ENCODE peak calls at places on chromosomes 3 and 15, in ten cellular contexts. One of them, this sample, is unnamed. For H3K4me1, the result is how much of the 10 kb centered on the place peaks cover.

GRCh38 chr3:47009225-47010049 is 30.0 kb downstream of the NBEAL2 start:
- DNase-seq in upper lobe of right lung: peak
- DNase-seq in A549: no peak
- DNase-seq in astrocyte: peak
- DNase-seq in H9: peak
- DNase-seq in OCI-LY7: peak
- DNase-seq in heart right ventricle: peak
- DNase-seq in breast epithelium: peak
- DNase-seq in tibial nerve: peak
- DNase-seq in prostate gland: peak
- DNase-seq in this sample: peak

GRCh38 chr15:25661898-25662297 is 201.2 kb downstream of the ATP10A start:
- DNase-seq in H9: no peak
- DNase-seq in breast epithelium: no peak
- DNase-seq in astrocyte: no peak
- DNase-seq in prostate gland: no peak
- DNase-seq in OCI-LY7: no peak
- DNase-seq in upper lobe of right lung: no peak
- DNase-seq in A549: no peak
- DNase-seq in heart right ventricle: no peak
- DNase-seq in tibial nerve: no peak
- DNase-seq in this sample: no peak

GRCh38 chr3:152121292-152121654 is 147.5 kb upstream of the MBNL1 start:
- DNase-seq in H9: no peak
- DNase-seq in upper lobe of right lung: no peak
- DNase-seq in OCI-LY7: no peak
- DNase-seq in A549: no peak
- DNase-seq in heart right ventricle: no peak
- DNase-seq in astrocyte: peak
- DNase-seq in breast epithelium: no peak
- DNase-seq in tibial nerve: no peak
- DNase-seq in prostate gland: no peak
- DNase-seq in this sample: peak

GRCh38 chr15:65902373-65902772 is 33.1 kb downstream of the RAB11A start:
- DNase-seq in upper lobe of right lung: peak
- DNase-seq in astrocyte: no peak
- DNase-seq in breast epithelium: no peak
- DNase-seq in H9: peak
- DNase-seq in A549: peak
- DNase-seq in tibial nerve: peak
- DNase-seq in prostate gland: peak
- DNase-seq in OCI-LY7: peak
- DNase-seq in heart right ventricle: peak
- DNase-seq in this sample: peak

GRCh38 chr3:171791695-171792082 is 18.6 kb downstream of the PLD1 start:
- DNase-seq in tibial nerve: no peak
- DNase-seq in OCI-LY7: no peak
- DNase-seq in A549: no peak
- DNase-seq in heart right ventricle: no peak
- DNase-seq in breast epithelium: no peak
- DNase-seq in H9: no peak
- DNase-seq in prostate gland: no peak
- DNase-seq in astrocyte: peak
- DNase-seq in upper lobe of right lung: no peak
- DNase-seq in this sample: peak

GRCh38 chr15:90315276-90315982 is 36.7 kb upstream of the ZNF774 start:
- DNase-seq in breast epithelium: no peak
- DNase-seq in tibial nerve: peak
- DNase-seq in A549: no peak
- DNase-seq in heart right ventricle: peak
- DNase-seq in prostate gland: peak
- DNase-seq in H9: no peak
- DNase-seq in astrocyte: peak
- DNase-seq in OCI-LY7: no peak
- DNase-seq in upper lobe of right lung: no peak
- DNase-seq in this sample: peak

GRCh38 chr3:125120370-125121122 is 64.7 kb upstream of the HEG1 start:
- DNase-seq in A549: no peak
- DNase-seq in astrocyte: peak
- DNase-seq in breast epithelium: no peak
- DNase-seq in OCI-LY7: no peak
- DNase-seq in tibial nerve: no peak
- DNase-seq in heart right ventricle: no peak
- DNase-seq in upper lobe of right lung: no peak
- DNase-seq in H9: peak
- DNase-seq in prostate gland: no peak
- DNase-seq in this sample: no peak

GRCh38 chr3:65177879-65178484 is 490.2 kb upstream of the ADAMTS9 start:
- DNase-seq in prostate gland: no peak
- DNase-seq in tibial nerve: no peak
- DNase-seq in astrocyte: peak
- DNase-seq in H9: no peak
- DNase-seq in upper lobe of right lung: no peak
- DNase-seq in OCI-LY7: no peak
- DNase-seq in heart right ventricle: no peak
- DNase-seq in A549: no peak
- DNase-seq in breast epithelium: no peak
- DNase-seq in this sample: no peak

GRCh38 chr3:194300392-194300758 is 50.8 kb downstream of the CPN2 start:
- DNase-seq in heart right ventricle: peak
- DNase-seq in H9: peak
- DNase-seq in prostate gland: peak
- DNase-seq in breast epithelium: peak
- DNase-seq in upper lobe of right lung: peak
- DNase-seq in tibial nerve: peak
- DNase-seq in astrocyte: peak
- DNase-seq in OCI-LY7: no peak
- DNase-seq in A549: no peak
- DNase-seq in this sample: no peak

GRCh38 chr3:140816372-140816771 is 125.3 kb upstream of the SLC25A36 start:
- DNase-seq in upper lobe of right lung: no peak
- DNase-seq in astrocyte: no peak
- DNase-seq in OCI-LY7: peak
- DNase-seq in breast epithelium: no peak
- DNase-seq in A549: no peak
- DNase-seq in prostate gland: no peak
- DNase-seq in H9: no peak
- DNase-seq in heart right ventricle: no peak
- DNase-seq in tibial nerve: no peak
- DNase-seq in this sample: no peak

GRCh38 chr3:27596920-27597319 is 112.7 kb upstream of the SLC4A7 start:
- DNase-seq in OCI-LY7: no peak
- DNase-seq in upper lobe of right lung: no peak
- DNase-seq in tibial nerve: no peak
- DNase-seq in heart right ventricle: no peak
- DNase-seq in A549: no peak
- DNase-seq in H9: no peak
- DNase-seq in prostate gland: no peak
- DNase-seq in astrocyte: peak
- DNase-seq in breast epithelium: no peak
- DNase-seq in this sample: no peak

GRCh38 chr3:141274411-141275031 is 42.9 kb downstream of the PXYLP1 start:
- DNase-seq in tibial nerve: no peak
- DNase-seq in upper lobe of right lung: no peak
- DNase-seq in A549: no peak
- DNase-seq in astrocyte: no peak
- DNase-seq in H9: no peak
- DNase-seq in OCI-LY7: no peak
- DNase-seq in prostate gland: no peak
- DNase-seq in breast epithelium: no peak
- DNase-seq in heart right ventricle: no peak
- DNase-seq in this sample: no peak

GRCh38 chr3:55692958-55693558 is 206.0 kb upstream of the WNT5A start:
- DNase-seq in breast epithelium: no peak
- DNase-seq in heart right ventricle: no peak
- DNase-seq in upper lobe of right lung: no peak
- DNase-seq in tibial nerve: no peak
- DNase-seq in prostate gland: no peak
- DNase-seq in H9: no peak
- DNase-seq in astrocyte: peak
- DNase-seq in OCI-LY7: no peak
- DNase-seq in A549: no peak
- DNase-seq in this sample: peak

GRCh38 chr15:73873889-73874511 is 636 bp downstream of the TBC1D21 start:
- DNase-seq in astrocyte: peak
- DNase-seq in A549: peak
- DNase-seq in breast epithelium: no peak
- DNase-seq in upper lobe of right lung: no peak
- DNase-seq in tibial nerve: no peak
- DNase-seq in heart right ventricle: no peak
- DNase-seq in H9: peak
- DNase-seq in prostate gland: peak
- DNase-seq in OCI-LY7: peak
- DNase-seq in this sample: peak

GRCh38 chr3:194577985-194578905 is 55.0 kb downstream of the TMEM44 start:
- DNase-seq in A549: peak
- DNase-seq in heart right ventricle: no peak
- DNase-seq in upper lobe of right lung: no peak
- DNase-seq in OCI-LY7: no peak
- DNase-seq in H9: no peak
- DNase-seq in tibial nerve: no peak
- DNase-seq in prostate gland: no peak
- DNase-seq in breast epithelium: no peak
- DNase-seq in astrocyte: peak
- DNase-seq in this sample: no peak

GRCh38 chr3:11282250-11283125 is 10.3 kb downstream of the ATG7 start:
- DNase-seq in H9: no peak
- DNase-seq in tibial nerve: peak
- DNase-seq in astrocyte: no peak
- DNase-seq in heart right ventricle: peak
- DNase-seq in prostate gland: no peak
- DNase-seq in OCI-LY7: no peak
- DNase-seq in A549: no peak
- DNase-seq in upper lobe of right lung: no peak
- DNase-seq in breast epithelium: no peak
- DNase-seq in this sample: no peak
- H3K4me1 ChIP-seq in H9: under half
- H3K4me1 ChIP-seq in tibial nerve: under half
- H3K4me1 ChIP-seq in astrocyte: under half
- H3K4me1 ChIP-seq in heart right ventricle: under half
- H3K4me1 ChIP-seq in prostate gland: under half
- H3K4me1 ChIP-seq in OCI-LY7: under half
- H3K4me1 ChIP-seq in A549: under half
- H3K4me1 ChIP-seq in upper lobe of right lung: under half
- H3K4me1 ChIP-seq in breast epithelium: under half
- H3K4me1 ChIP-seq in this sample: under half

DNA sequence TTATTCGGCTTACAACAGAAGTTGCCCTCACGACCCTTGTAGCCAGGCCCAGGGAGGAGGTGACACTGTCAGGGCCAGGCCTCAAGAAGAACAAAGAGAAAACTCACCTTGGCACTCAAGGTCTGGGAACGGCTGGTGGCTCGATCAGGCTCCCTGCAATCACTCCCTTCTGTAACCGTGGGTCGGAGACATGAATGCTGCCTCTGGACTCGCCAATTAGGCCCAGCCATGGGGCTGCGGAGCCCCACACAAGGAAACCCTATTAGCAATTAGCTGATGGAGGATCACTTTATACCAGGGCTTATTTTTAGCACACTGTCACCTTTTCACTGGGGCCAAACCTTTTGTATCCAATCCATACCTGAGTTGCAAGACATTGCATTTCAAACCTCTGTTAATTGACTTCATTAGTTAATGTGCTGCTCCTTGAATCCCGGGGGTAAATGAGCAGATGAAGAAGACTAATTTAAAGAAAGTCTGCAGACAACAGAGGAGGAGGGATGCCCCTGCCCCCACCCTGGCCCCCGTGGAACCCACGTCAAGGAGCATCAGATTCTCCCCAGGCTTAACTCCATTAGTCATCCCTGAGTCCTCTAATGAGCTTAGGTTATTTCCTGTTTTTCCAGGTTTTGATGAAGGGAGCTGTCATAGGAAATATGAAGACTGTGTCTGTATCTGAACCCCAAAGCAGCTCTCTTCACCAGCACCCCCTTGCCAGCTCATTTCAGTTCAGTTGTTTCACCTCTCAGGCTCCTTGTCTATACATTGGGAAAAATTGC is 255.3 kb downstream of the RORA start:
- DNase-seq in OCI-LY7: no peak
- DNase-seq in upper lobe of right lung: no peak
- DNase-seq in heart right ventricle: no peak
- DNase-seq in A549: no peak
- DNase-seq in astrocyte: peak
- DNase-seq in tibial nerve: no peak
- DNase-seq in breast epithelium: no peak
- DNase-seq in H9: no peak
- DNase-seq in prostate gland: no peak
- DNase-seq in this sample: peak
- H3K27ac ChIP-seq in OCI-LY7: no peak
- H3K27ac ChIP-seq in upper lobe of right lung: no peak
- H3K27ac ChIP-seq in heart right ventricle: no peak
- H3K27ac ChIP-seq in A549: no peak
- H3K27ac ChIP-seq in astrocyte: peak
- H3K27ac ChIP-seq in tibial nerve: no peak
- H3K27ac ChIP-seq in breast epithelium: no peak
- H3K27ac ChIP-seq in H9: no peak
- H3K27ac ChIP-seq in prostate gland: no peak
- H3K27ac ChIP-seq in this sample: peak

DNA sequence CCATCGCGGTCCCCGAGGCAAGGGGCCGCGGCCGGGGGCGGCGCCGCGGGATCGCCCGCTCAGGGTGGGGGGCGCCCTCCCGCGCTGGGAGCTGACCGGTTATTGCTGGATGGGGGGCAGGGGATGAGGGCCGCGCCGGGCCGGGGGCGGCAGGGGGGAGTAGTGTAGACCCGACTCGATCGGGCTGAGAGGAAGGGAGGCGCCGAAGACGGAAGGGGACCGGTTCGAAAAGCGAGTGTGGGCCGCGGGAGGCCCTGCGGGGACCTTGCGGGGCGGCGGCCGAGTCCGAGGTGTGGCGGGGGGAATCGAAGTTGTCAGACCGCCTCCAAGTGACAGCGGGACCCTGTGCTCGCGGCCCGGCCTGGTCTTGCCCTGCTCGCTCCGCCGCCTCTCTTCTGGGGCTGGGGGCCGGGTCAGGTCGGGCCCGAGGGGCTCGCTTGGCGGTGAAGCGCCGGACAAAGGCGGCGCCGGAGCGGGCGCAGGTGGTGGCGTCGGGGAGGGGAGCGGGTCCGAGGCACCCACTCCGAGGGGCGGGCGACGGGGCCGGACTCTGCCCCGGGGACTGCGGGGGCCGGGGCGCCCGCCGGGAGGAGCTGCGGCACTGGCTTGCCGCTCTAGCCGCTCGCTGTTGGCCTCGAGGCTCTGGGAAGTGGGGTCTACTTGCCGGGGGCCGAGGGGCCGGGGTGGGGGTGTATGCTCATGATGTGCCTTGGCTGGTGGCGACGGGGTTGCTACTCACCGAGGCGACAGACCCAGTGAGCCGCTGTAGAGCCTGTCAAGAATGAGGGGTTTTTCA is 1.2 kb downstream of the BAHD1 start:
- DNase-seq in heart right ventricle: no peak
- DNase-seq in astrocyte: no peak
- DNase-seq in prostate gland: no peak
- DNase-seq in breast epithelium: no peak
- DNase-seq in A549: no peak
- DNase-seq in H9: no peak
- DNase-seq in OCI-LY7: peak
- DNase-seq in tibial nerve: no peak
- DNase-seq in upper lobe of right lung: no peak
- DNase-seq in this sample: no peak
- TF ChIP-seq CTCF in heart right ventricle: peak
- TF ChIP-seq CTCF in astrocyte: no peak
- TF ChIP-seq CTCF in prostate gland: no peak
- TF ChIP-seq CTCF in breast epithelium: no peak
- TF ChIP-seq CTCF in A549: no peak
- TF ChIP-seq CTCF in H9: no peak
- TF ChIP-seq CTCF in OCI-LY7: no peak
- TF ChIP-seq CTCF in tibial nerve: no peak
- TF ChIP-seq CTCF in upper lobe of right lung: peak
- TF ChIP-seq CTCF in this sample: peak

GRCh38 chr3:179056326-179056725 is 15.3 kb downstream of the ZMAT3 start:
- DNase-seq in heart right ventricle: no peak
- DNase-seq in H9: no peak
- DNase-seq in tibial nerve: no peak
- DNase-seq in breast epithelium: no peak
- DNase-seq in astrocyte: no peak
- DNase-seq in prostate gland: no peak
- DNase-seq in A549: no peak
- DNase-seq in upper lobe of right lung: no peak
- DNase-seq in OCI-LY7: no peak
- DNase-seq in this sample: no peak
- H3K4me1 ChIP-seq in heart right ventricle: under half
- H3K4me1 ChIP-seq in H9: under half
- H3K4me1 ChIP-seq in tibial nerve: under half
- H3K4me1 ChIP-seq in breast epithelium: under half
- H3K4me1 ChIP-seq in astrocyte: under half
- H3K4me1 ChIP-seq in prostate gland: under half
- H3K4me1 ChIP-seq in A549: under half
- H3K4me1 ChIP-seq in upper lobe of right lung: under half
- H3K4me1 ChIP-seq in OCI-LY7: under half
- H3K4me1 ChIP-seq in this sample: under half

This sample was measured in foreskin keratinocyte.